ENCODE peak calls at places on chromosome 1, in six cellular contexts. One of them, this sample, is unnamed.

GRCh38 chr1:211017066-211017691 is 116.8 kb downstream of the KCNH1 start:
- DNase-seq in GM06990: no peak
- DNase-seq in epithelial cell of esophagus: no peak
- DNase-seq in MM.1S: no peak
- DNase-seq in coronary artery: no peak
- DNase-seq in HCT116: no peak
- DNase-seq in this sample: no peak

GRCh38 chr1:116693759-116694482 is 26.4 kb upstream of the IGSF3 start:
- DNase-seq in GM06990: no peak
- DNase-seq in epithelial cell of esophagus: peak
- DNase-seq in MM.1S: no peak
- DNase-seq in coronary artery: no peak
- DNase-seq in HCT116: no peak
- DNase-seq in this sample: no peak

GRCh38 chr1:50156241-50157010 is 47.7 kb downstream of the ELAVL4 start:
- DNase-seq in GM06990: no peak
- DNase-seq in epithelial cell of esophagus: peak
- DNase-seq in MM.1S: no peak
- DNase-seq in coronary artery: no peak
- DNase-seq in HCT116: no peak
- DNase-seq in this sample: no peak

GRCh38 chr1:12011998-12012397 is 7.3 kb upstream of the MIIP start:
- DNase-seq in GM06990: no peak
- DNase-seq in epithelial cell of esophagus: no peak
- DNase-seq in MM.1S: no peak
- DNase-seq in coronary artery: no peak
- DNase-seq in HCT116: no peak
- DNase-seq in this sample: no peak

GRCh38 chr1:234554157-234554477 is 55.9 kb downstream of the IRF2BP2 start:
- DNase-seq in GM06990: no peak
- DNase-seq in epithelial cell of esophagus: no peak
- DNase-seq in MM.1S: no peak
- DNase-seq in coronary artery: peak
- DNase-seq in HCT116: no peak
- DNase-seq in this sample: no peak

GRCh38 chr1:96365076-96365475 is 356.5 kb upstream of the PTBP2 start:
- DNase-seq in GM06990: no peak
- DNase-seq in epithelial cell of esophagus: no peak
- DNase-seq in MM.1S: no peak
- DNase-seq in coronary artery: no peak
- DNase-seq in HCT116: no peak
- DNase-seq in this sample: no peak

GRCh38 chr1:155513300-155513926 is 49.2 kb downstream of the ASH1L start:
- DNase-seq in GM06990: no peak
- DNase-seq in epithelial cell of esophagus: peak
- DNase-seq in MM.1S: no peak
- DNase-seq in coronary artery: no peak
- DNase-seq in HCT116: no peak
- DNase-seq in this sample: no peak

GRCh38 chr1:159957824-159958268 is 3.8 kb upstream of the SLAMF9 start:
- DNase-seq in GM06990: no peak
- DNase-seq in epithelial cell of esophagus: no peak
- DNase-seq in MM.1S: no peak
- DNase-seq in coronary artery: peak
- DNase-seq in HCT116: no peak
- DNase-seq in this sample: no peak

GRCh38 chr1:114956570-114956969 is 73.1 kb upstream of the TSHB start:
- DNase-seq in GM06990: no peak
- DNase-seq in epithelial cell of esophagus: peak
- DNase-seq in MM.1S: peak
- DNase-seq in coronary artery: no peak
- DNase-seq in HCT116: peak
- DNase-seq in this sample: no peak

GRCh38 chr1:10324627-10325026 is 74.2 kb upstream of the PGD start:
- DNase-seq in GM06990: no peak
- DNase-seq in epithelial cell of esophagus: no peak
- DNase-seq in MM.1S: no peak
- DNase-seq in coronary artery: no peak
- DNase-seq in HCT116: no peak
- DNase-seq in this sample: no peak

GRCh38 chr1:87763498-87763897 is 434.8 kb downstream of the LMO4 start:
- DNase-seq in GM06990: no peak
- DNase-seq in epithelial cell of esophagus: no peak
- DNase-seq in MM.1S: peak
- DNase-seq in coronary artery: no peak
- DNase-seq in HCT116: no peak
- DNase-seq in this sample: no peak

GRCh38 chr1:211133393-211133840 is 531 bp downstream of the KCNH1 start:
- DNase-seq in GM06990: peak
- DNase-seq in epithelial cell of esophagus: no peak
- DNase-seq in MM.1S: no peak
- DNase-seq in coronary artery: no peak
- DNase-seq in HCT116: no peak
- DNase-seq in this sample: no peak

GRCh38 chr1:227774051-227774720 is 39.0 kb downstream of the SNAP47 start:
- DNase-seq in GM06990: no peak
- DNase-seq in epithelial cell of esophagus: no peak
- DNase-seq in MM.1S: no peak
- DNase-seq in coronary artery: no peak
- DNase-seq in HCT116: no peak
- DNase-seq in this sample: peak

GRCh38 chr1:221435510-221435909 is 306.4 kb downstream of the DUSP10 start:
- DNase-seq in GM06990: no peak
- DNase-seq in epithelial cell of esophagus: peak
- DNase-seq in MM.1S: peak
- DNase-seq in coronary artery: no peak
- DNase-seq in HCT116: peak
- DNase-seq in this sample: peak

GRCh38 chr1:56872597-56872996 is 18.0 kb downstream of the C8A start:
- DNase-seq in GM06990: no peak
- DNase-seq in epithelial cell of esophagus: peak
- DNase-seq in MM.1S: no peak
- DNase-seq in coronary artery: no peak
- DNase-seq in HCT116: no peak
- DNase-seq in this sample: no peak

GRCh38 chr1:239547987-239548386 is 161.6 kb downstream of the CHRM3 start:
- DNase-seq in GM06990: no peak
- DNase-seq in epithelial cell of esophagus: no peak
- DNase-seq in MM.1S: no peak
- DNase-seq in coronary artery: no peak
- DNase-seq in HCT116: no peak
- DNase-seq in this sample: no peak

GRCh38 chr1:200029035-200029623 is 1.6 kb downstream of the NR5A2 start:
- DNase-seq in GM06990: peak
- DNase-seq in epithelial cell of esophagus: peak
- DNase-seq in MM.1S: peak
- DNase-seq in coronary artery: no peak
- DNase-seq in HCT116: peak
- DNase-seq in this sample: no peak

GRCh38 chr1:214636436-214636835 is 33.4 kb downstream of the CENPF start:
- DNase-seq in GM06990: no peak
- DNase-seq in epithelial cell of esophagus: no peak
- DNase-seq in MM.1S: no peak
- DNase-seq in coronary artery: no peak
- DNase-seq in HCT116: no peak
- DNase-seq in this sample: no peak

GRCh38 chr1:176775996-176776395 is 313.0 kb downstream of the PAPPA2 start:
- DNase-seq in GM06990: no peak
- DNase-seq in epithelial cell of esophagus: no peak
- DNase-seq in MM.1S: no peak
- DNase-seq in coronary artery: no peak
- DNase-seq in HCT116: no peak
- DNase-seq in this sample: no peak

DNA sequence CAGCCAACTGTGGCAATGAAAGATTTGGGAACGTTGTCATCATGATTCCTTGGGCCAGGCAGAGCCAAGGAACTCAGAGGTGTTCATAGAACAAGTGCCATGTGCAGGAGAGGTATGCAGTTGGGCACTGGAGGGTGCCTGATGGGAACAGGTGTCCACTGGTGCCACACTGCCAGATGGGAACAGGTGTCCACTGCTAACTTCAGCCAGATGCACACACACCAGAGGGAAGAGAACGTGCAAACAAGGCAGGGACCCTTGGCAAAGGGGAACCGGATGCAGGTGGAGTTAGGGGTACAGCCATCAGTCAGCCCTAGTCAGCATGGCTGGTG is 13.5 kb downstream of the OLFML2B start:
- DNase-seq in GM06990: no peak
- DNase-seq in epithelial cell of esophagus: no peak
- DNase-seq in MM.1S: no peak
- DNase-seq in coronary artery: no peak
- DNase-seq in HCT116: no peak
- DNase-seq in this sample: no peak
- H3K4me3 ChIP-seq in GM06990: no peak
- H3K4me3 ChIP-seq in epithelial cell of esophagus: no peak
- H3K4me3 ChIP-seq in MM.1S: no peak
- H3K4me3 ChIP-seq in coronary artery: no peak
- H3K4me3 ChIP-seq in HCT116: no peak
- H3K4me3 ChIP-seq in this sample: no peak

GRCh38 chr1:212879947-212880690 is 22.0 kb downstream of the FLVCR1 start:
- DNase-seq in GM06990: no peak
- DNase-seq in epithelial cell of esophagus: no peak
- DNase-seq in MM.1S: no peak
- DNase-seq in coronary artery: no peak
- DNase-seq in HCT116: no peak
- DNase-seq in this sample: no peak

GRCh38 chr1:212884592-212884991 is 26.5 kb downstream of the FLVCR1 start:
- DNase-seq in GM06990: no peak
- DNase-seq in epithelial cell of esophagus: peak
- DNase-seq in MM.1S: no peak
- DNase-seq in coronary artery: no peak
- DNase-seq in HCT116: no peak
- DNase-seq in this sample: no peak
- H3K4me3 ChIP-seq in GM06990: no peak
- H3K4me3 ChIP-seq in epithelial cell of esophagus: no peak
- H3K4me3 ChIP-seq in MM.1S: no peak
- H3K4me3 ChIP-seq in coronary artery: no peak
- H3K4me3 ChIP-seq in HCT116: no peak
- H3K4me3 ChIP-seq in this sample: no peak

DNA sequence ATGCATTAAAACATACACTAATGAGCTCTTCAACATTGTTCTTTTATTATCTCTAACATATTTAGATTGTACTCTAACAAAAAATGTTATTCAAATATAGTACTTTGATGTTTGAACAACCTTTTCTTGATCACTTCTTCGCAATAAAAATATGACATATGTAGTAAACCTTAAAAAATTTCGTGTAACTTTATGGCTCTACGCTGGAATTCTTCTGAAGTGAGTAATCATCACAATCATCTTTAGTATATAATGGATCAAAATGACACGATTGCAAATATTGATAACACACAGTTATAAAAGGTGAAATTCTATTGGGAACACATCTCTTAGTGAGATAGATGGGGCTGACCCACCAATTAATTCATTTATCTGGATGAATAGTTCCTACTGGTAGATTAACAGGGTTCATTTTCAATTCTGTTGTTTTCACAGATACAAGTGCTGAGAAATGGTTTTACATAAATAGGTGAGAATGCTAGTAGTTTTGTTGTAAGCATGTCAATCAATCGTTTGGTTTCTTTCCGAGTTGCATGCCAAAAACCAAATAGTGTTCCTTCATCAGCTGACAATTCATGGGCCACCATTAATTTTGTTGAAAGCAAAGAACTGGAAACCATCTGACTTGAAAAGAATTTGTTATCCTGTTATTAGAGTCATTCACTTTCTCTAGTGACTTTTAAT is 1.5 kb upstream of the ZMPSTE24 start:
- DNase-seq in GM06990: no peak
- DNase-seq in epithelial cell of esophagus: no peak
- DNase-seq in MM.1S: no peak
- DNase-seq in coronary artery: no peak
- DNase-seq in HCT116: no peak
- DNase-seq in this sample: no peak
- H3K4me3 ChIP-seq in GM06990: peak
- H3K4me3 ChIP-seq in epithelial cell of esophagus: peak
- H3K4me3 ChIP-seq in MM.1S: peak
- H3K4me3 ChIP-seq in coronary artery: peak
- H3K4me3 ChIP-seq in HCT116: peak
- H3K4me3 ChIP-seq in this sample: peak

GRCh38 chr1:19817160-19817559 is 2.1 kb upstream of the RNF186 start:
- DNase-seq in GM06990: no peak
- DNase-seq in epithelial cell of esophagus: no peak
- DNase-seq in MM.1S: no peak
- DNase-seq in coronary artery: no peak
- DNase-seq in HCT116: no peak
- DNase-seq in this sample: no peak
- H3K4me3 ChIP-seq in GM06990: no peak
- H3K4me3 ChIP-seq in epithelial cell of esophagus: no peak
- H3K4me3 ChIP-seq in MM.1S: no peak
- H3K4me3 ChIP-seq in coronary artery: no peak
- H3K4me3 ChIP-seq in HCT116: no peak
- H3K4me3 ChIP-seq in this sample: no peak

GRCh38 chr1:24925082-24925779 is 4.8 kb downstream of the RUNX3 start:
- DNase-seq in GM06990: peak
- DNase-seq in epithelial cell of esophagus: no peak
- DNase-seq in MM.1S: no peak
- DNase-seq in coronary artery: no peak
- DNase-seq in HCT116: no peak
- DNase-seq in this sample: peak
- H3K4me3 ChIP-seq in GM06990: peak
- H3K4me3 ChIP-seq in epithelial cell of esophagus: no peak
- H3K4me3 ChIP-seq in MM.1S: no peak
- H3K4me3 ChIP-seq in coronary artery: no peak
- H3K4me3 ChIP-seq in HCT116: no peak
- H3K4me3 ChIP-seq in this sample: no peak

DNA sequence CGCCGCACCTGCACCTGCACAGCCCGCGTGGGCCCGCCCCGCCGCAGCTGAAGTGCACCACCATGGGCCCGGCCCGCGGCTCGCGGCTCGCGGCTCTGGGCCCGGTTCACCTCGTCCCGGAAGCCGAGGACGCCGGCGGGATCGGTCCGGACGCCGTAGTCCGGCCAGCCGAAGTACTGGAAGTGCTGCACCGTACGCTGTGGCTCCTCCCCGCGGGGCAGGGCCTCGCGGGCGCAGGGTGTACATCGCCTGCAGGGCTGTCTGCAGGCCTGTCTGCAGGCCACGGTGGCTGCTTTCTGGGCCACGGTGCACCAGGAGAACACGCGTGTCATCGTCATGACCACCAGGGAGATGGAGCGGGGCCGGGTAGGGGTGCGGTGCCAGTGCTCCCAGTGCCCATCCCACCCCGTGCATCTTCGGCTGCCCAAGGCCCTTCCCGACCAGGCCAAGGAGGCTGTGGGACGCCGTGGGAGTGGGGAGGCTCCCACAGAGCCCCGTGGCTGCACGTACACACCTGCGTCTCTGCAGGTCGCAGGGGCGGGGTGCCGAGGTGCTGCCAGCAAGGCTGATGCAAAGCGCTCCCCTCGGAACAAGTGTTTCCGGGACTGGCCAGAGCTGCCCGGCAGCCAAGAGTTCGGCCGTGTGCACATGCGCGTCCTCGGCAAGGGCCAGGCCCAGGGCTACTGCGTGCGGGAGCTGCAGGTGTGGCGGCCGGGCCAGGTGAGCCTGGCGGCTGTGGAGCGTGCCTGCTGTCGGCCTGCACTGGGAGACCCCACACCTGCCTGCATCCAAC is 6.6 kb downstream of the RNF223 start:
- DNase-seq in GM06990: no peak
- DNase-seq in epithelial cell of esophagus: no peak
- DNase-seq in MM.1S: no peak
- DNase-seq in coronary artery: no peak
- DNase-seq in HCT116: no peak
- DNase-seq in this sample: no peak
- H3K4me3 ChIP-seq in GM06990: no peak
- H3K4me3 ChIP-seq in epithelial cell of esophagus: no peak
- H3K4me3 ChIP-seq in MM.1S: no peak
- H3K4me3 ChIP-seq in coronary artery: no peak
- H3K4me3 ChIP-seq in HCT116: no peak
- H3K4me3 ChIP-seq in this sample: no peak

GRCh38 chr1:2078170-2078569 is 28.0 kb downstream of the PRKCZ start:
- DNase-seq in GM06990: no peak
- DNase-seq in epithelial cell of esophagus: no peak
- DNase-seq in MM.1S: no peak
- DNase-seq in coronary artery: no peak
- DNase-seq in HCT116: no peak
- DNase-seq in this sample: no peak
- H3K4me3 ChIP-seq in GM06990: no peak
- H3K4me3 ChIP-seq in epithelial cell of esophagus: no peak
- H3K4me3 ChIP-seq in MM.1S: no peak
- H3K4me3 ChIP-seq in coronary artery: no peak
- H3K4me3 ChIP-seq in HCT116: no peak
- H3K4me3 ChIP-seq in this sample: no peak